ENCODE peak calls at places on chromosomes 6 and 20, in eight cellular contexts. B is T-helper 1 cell; I is activated CD4-positive, alpha-beta memory T cell treated with anti-CD3 and anti-CD28 coated beads, Interleukin-2, amount 10 ng/mL, durations not matched to agents 7 days and 5 days; W is mesenteric fat pad; Z is DMS153; S is activated CD4-positive, alpha-beta T cell treated with anti-CD3 and anti-CD28 coated beads, Interleukin-2, amount 50 U/mL, for 1 hour; T is ELF-1; N is dorsolateral prefrontal cortex. D is an unnamed sample.

GRCh38 chr20:43513298-43514061 is 6.0 kb downstream of the L3MBTL1 start:
- DNase-seq in B (no peak), I (no peak), W (no peak), Z (no peak), S (no peak), T (no peak), N (no peak), D (no peak)

GRCh38 chr20:20237093-20237959 is 130.6 kb upstream of the INSM1 start:
- DNase-seq in B (no peak), I (peak; percentile 21), W (no peak), Z (no peak), S (peak; percentile 4), T (peak; percentile 35), N (peak; percentile 33), D (peak; percentile 12)

GRCh38 chr20:32528291-32528891 is 56.7 kb downstream of the NOL4L start:
- DNase-seq in B (no peak), I (no peak), W (no peak), Z (peak; percentile 87), S (no peak), T (no peak), N (no peak), D (no peak)

GRCh38 chr6:25392372-25392771 is 113.2 kb downstream of the CARMIL1 start:
- DNase-seq in B (no peak), I (no peak), W (no peak), Z (no peak), S (no peak), T (no peak), N (no peak), D (no peak)

GRCh38 chr20:14259691-14260090 is 77.7 kb downstream of the FLRT3 start:
- DNase-seq in B (no peak), I (no peak), W (no peak), Z (no peak), S (no peak), T (no peak), N (no peak), D (no peak)

GRCh38 chr6:40957616-40958492 is 81.2 kb downstream of the UNC5CL start:
- DNase-seq in B (no peak), I (no peak), W (no peak), Z (no peak), S (no peak), T (no peak), N (no peak), D (peak; percentile 50)

GRCh38 chr20:57056651-57057050 is 209.8 kb downstream of the BMP7 start:
- DNase-seq in B (no peak), I (no peak), W (peak; percentile 35), Z (no peak), S (no peak), T (no peak), N (no peak), D (no peak)

GRCh38 chr6:8130399-8130798 is 28.1 kb upstream of the EEF1E1 start:
- DNase-seq in B (no peak), I (no peak), W (no peak), Z (no peak), S (no peak), T (no peak), N (no peak), D (no peak)

GRCh38 chr6:134537146-134537555 is 219.2 kb upstream of the SGK1 start:
- DNase-seq in B (no peak), I (no peak), W (no peak), Z (no peak), S (no peak), T (no peak), N (no peak), D (peak; percentile 96)

GRCh38 chr6:169146536-169146935 is 107.1 kb downstream of the THBS2 start:
- DNase-seq in B (no peak), I (no peak), W (no peak), Z (no peak), S (no peak), T (no peak), N (no peak), D (no peak)

GRCh38 chr6:163369122-163369521 is 45.4 kb upstream of the QKI start:
- DNase-seq in B (no peak), I (no peak), W (no peak), Z (no peak), S (no peak), T (no peak), N (no peak), D (no peak)

GRCh38 chr6:157107915-157108651 is 215.2 kb downstream of the TMEM242 start:
- DNase-seq in B (no peak), I (no peak), W (no peak), Z (no peak), S (no peak), T (no peak), N (no peak), D (peak; percentile 95)

D was measured in NCI-H226.